ENCODE peak calls at places on chromosomes 1 and 21, in eight cellular contexts. W is stimulated activated CD8-positive, alpha-beta memory T cell treated with anti-CD3 and anti-CD28 coated beads, Interleukin-7, amount 100 ng/mL, for 1 hour; I is mucosa of gallbladder; P is neural crest cell; B is right lobe of liver; Z is NCI-H187; T is smooth muscle cell of the brain vasculature; R is memory B cell. C is an unnamed sample.

GRCh38 chr1:150151291-150152181 is 1.8 kb downstream of the PLEKHO1 start:
- DNase-seq in B (no peak), I (no peak), R (peak), P (no peak), T (no peak), Z (no peak), W (peak), C (no peak)

GRCh38 chr1:68449901-68450300 is at the start of gene RPE65:
- DNase-seq in Z (no peak), W (no peak), T (no peak), R (no peak), P (no peak), B (no peak), I (no peak), C (no peak)

GRCh38 chr1:213786683-213787082 is 201.1 kb upstream of the PROX1 start:
- DNase-seq in P (no peak), Z (no peak), B (no peak), I (no peak), W (no peak), R (no peak), T (no peak), C (no peak)

GRCh38 chr1:47534417-47534816 is 96.6 kb downstream of the FOXD2 start:
- DNase-seq in Z (no peak), P (no peak), W (no peak), R (no peak), T (no peak), B (no peak), I (no peak), C (no peak)

GRCh38 chr1:194233069-194233468 is 1046.7 kb upstream of the B3GALT2 start:
- DNase-seq in R (no peak), P (no peak), B (no peak), T (no peak), W (no peak), I (no peak), Z (no peak), C (no peak)

GRCh38 chr1:156524481-156524869 is 23.9 kb upstream of the MEF2D start:
- DNase-seq in P (no peak), Z (no peak), W (no peak), B (no peak), I (no peak), R (no peak), T (no peak), C (no peak)

GRCh38 chr1:43073490-43074230 is 98.4 kb downstream of the EBNA1BP2 start:
- DNase-seq in W (peak), R (peak), I (peak), B (peak), Z (peak), T (peak), P (peak), C (peak)

GRCh38 chr1:9250336-9250585 is 15.7 kb downstream of the H6PD start:
- DNase-seq in T (no peak), P (no peak), Z (no peak), R (no peak), B (no peak), W (no peak), I (no peak), C (no peak)

GRCh38 chr1:45335732-45336365 is 4.1 kb upstream of the TOE1 start:
- DNase-seq in T (no peak), Z (no peak), P (no peak), I (no peak), W (no peak), B (no peak), R (no peak), C (no peak)

GRCh38 chr1:45272943-45273342 is 53.8 kb upstream of the HPDL start:
- DNase-seq in T (peak), Z (no peak), B (no peak), I (no peak), P (no peak), W (no peak), R (no peak), C (no peak)

GRCh38 chr21:32940079-32941014 is 85.4 kb upstream of the OLIG2 start:
- DNase-seq in Z (peak), B (no peak), I (peak), R (peak), T (no peak), W (no peak), P (peak), C (peak)

GRCh38 chr1:214312530-214313051 is 31.6 kb downstream of the SMYD2 start:
- DNase-seq in W (no peak), R (no peak), I (no peak), Z (no peak), T (no peak), P (no peak), B (peak), C (no peak)

GRCh38 chr1:3545363-3546047 is 65.8 kb downstream of the MEGF6 start:
- DNase-seq in R (no peak), T (no peak), P (no peak), W (no peak), B (no peak), Z (no peak), I (no peak), C (no peak)

GRCh38 chr1:27520651-27521050 is 30.7 kb upstream of the WASF2 start:
- DNase-seq in W (no peak), P (no peak), R (no peak), B (no peak), Z (no peak), I (no peak), T (no peak), C (no peak)

GRCh38 chr1:182384387-182384960 is 7.1 kb downstream of the GLUL start:
- DNase-seq in R (no peak), B (no peak), P (no peak), Z (no peak), I (no peak), W (no peak), T (no peak), C (no peak)

GRCh38 chr1:78005755-78006154 is 1.0 kb downstream of the DNAJB4 start:
- DNase-seq in B (no peak), P (no peak), Z (no peak), W (no peak), R (no peak), I (peak), T (peak), C (peak)

GRCh38 chr1:231493421-231494185 is 34.9 kb upstream of the TSNAX start:
- DNase-seq in P (no peak), I (no peak), T (no peak), W (no peak), R (no peak), B (no peak), Z (no peak), C (no peak)

GRCh38 chr1:178341218-178341956 is 155.4 kb downstream of the CLEC20A start:
- DNase-seq in B (no peak), W (no peak), I (peak), T (peak), P (peak), R (no peak), Z (no peak), C (peak)